ENCODE peak calls at places on chromosomes 6 and 20, in seven cellular contexts. Z, S, U, D, O, N and I are unnamed samples.

GRCh38 chr6:144696610-144697376 is 411.7 kb downstream of the UTRN start:
- DNase-seq in Z (no peak), S (no peak), U (no peak), D (no peak), O (no peak), N (peak), I (no peak)

GRCh38 chr6:19705606-19706005 is 131.6 kb upstream of the ID4 start:
- DNase-seq in Z (no peak), S (no peak), U (no peak), D (no peak), O (no peak), N (peak), I (peak)

GRCh38 chr6:1175877-1176276 is 136.0 kb upstream of the FOXQ1 start:
- DNase-seq in Z (no peak), S (no peak), U (no peak), D (no peak), O (no peak), N (no peak), I (no peak)

GRCh38 chr6:11682525-11682924 is 96.1 kb downstream of the ADTRP start:
- DNase-seq in Z (no peak), S (no peak), U (no peak), D (no peak), O (no peak), N (peak), I (no peak)

GRCh38 chr20:47502801-47503239 is 1.1 kb downstream of the NCOA3 start:
- DNase-seq in Z (peak), S (no peak), U (peak), D (no peak), O (no peak), N (peak), I (no peak)

GRCh38 chr6:134007077-134007476 is 45.3 kb downstream of the SLC2A12 start:
- DNase-seq in Z (no peak), S (peak), U (no peak), D (no peak), O (no peak), N (no peak), I (no peak)

GRCh38 chr6:133983099-133983939 is 30.3 kb downstream of the TBPL1 start:
- DNase-seq in Z (no peak), S (no peak), U (peak), D (peak), O (no peak), N (no peak), I (no peak)

GRCh38 chr6:37303891-37304503 is 46.1 kb upstream of the TMEM217 start:
- DNase-seq in Z (no peak), S (no peak), U (peak), D (no peak), O (no peak), N (peak), I (no peak)

GRCh38 chr6:151436814-151437213 is 15.1 kb downstream of the RMND1 start:
- DNase-seq in Z (no peak), S (no peak), U (peak), D (no peak), O (no peak), N (peak), I (no peak)

GRCh38 chr6:3849681-3850450 is 693 bp downstream of the FAM50B start:
- DNase-seq in Z (no peak), S (peak), U (peak), D (no peak), O (no peak), N (peak), I (no peak)

GRCh38 chr6:62446647-62447316 is 160.8 kb upstream of the KHDRBS2 start:
- DNase-seq in Z (no peak), S (no peak), U (no peak), D (no peak), O (no peak), N (no peak), I (no peak)

GRCh38 chr20:33273117-33273851 is 9.7 kb upstream of the BPIFB1 start:
- DNase-seq in Z (no peak), S (no peak), U (no peak), D (no peak), O (no peak), N (no peak), I (no peak)

GRCh38 chr6:33443025-33443424 is 11.4 kb upstream of the ZBTB9 start:
- DNase-seq in Z (no peak), S (no peak), U (no peak), D (no peak), O (no peak), N (no peak), I (no peak)

GRCh38 chr6:72822691-72823090 is 200.8 kb downstream of the KCNQ5 start:
- DNase-seq in Z (no peak), S (no peak), U (no peak), D (no peak), O (no peak), N (no peak), I (no peak)

GRCh38 chr20:10218536-10219451 is at the start of gene SNAP25:
- DNase-seq in Z (no peak), S (peak), U (peak), D (peak), O (peak), N (peak), I (no peak)

GRCh38 chr6:47308674-47309325 is 905 bp downstream of the TNFRSF21 start:
- DNase-seq in Z (peak), S (peak), U (no peak), D (peak), O (no peak), N (peak), I (no peak)

GRCh38 chr20:4324611-4325238 is 309.4 kb upstream of the RNF24 start:
- DNase-seq in Z (no peak), S (no peak), U (no peak), D (no peak), O (peak), N (no peak), I (no peak)

GRCh38 chr6:93418448-93419303 is 683 bp downstream of the EPHA7 start:
- DNase-seq in Z (peak), S (peak), U (peak), D (no peak), O (no peak), N (peak), I (no peak)

GRCh38 chr6:41470341-41471063 is 75.7 kb upstream of the FOXP4 start:
- DNase-seq in Z (no peak), S (peak), U (peak), D (peak), O (peak), N (peak), I (no peak)

GRCh38 chr6:140846518-140847277 is 1286.0 kb upstream of the GJE1 start:
- DNase-seq in Z (no peak), S (no peak), U (peak), D (no peak), O (no peak), N (peak), I (peak)

GRCh38 chr6:136609878-136610706 is 59.9 kb upstream of the MAP7 start:
- DNase-seq in Z (peak), S (peak), U (peak), D (peak), O (peak), N (peak), I (peak)

GRCh38 chr20:15976047-15976731 is 597.1 kb downstream of the KIF16B start:
- DNase-seq in Z (no peak), S (no peak), U (no peak), D (no peak), O (no peak), N (no peak), I (no peak)

GRCh38 chr6:44561062-44561591 is 173.6 kb downstream of the CDC5L start:
- DNase-seq in Z (no peak), S (no peak), U (no peak), D (no peak), O (no peak), N (no peak), I (no peak)

GRCh38 chr6:141521440-141521839 is 611.3 kb upstream of the GJE1 start:
- DNase-seq in Z (no peak), S (no peak), U (peak), D (no peak), O (no peak), N (peak), I (no peak)

GRCh38 chr6:33958208-33958862 is 154.5 kb upstream of the MLN start:
- DNase-seq in Z (no peak), S (no peak), U (no peak), D (no peak), O (no peak), N (peak), I (no peak)

GRCh38 chr20:58293453-58293852 is 16.1 kb upstream of the RAB22A start:
- DNase-seq in Z (peak), S (no peak), U (no peak), D (no peak), O (no peak), N (no peak), I (no peak)

GRCh38 chr6:4762294-4762693 is 13.9 kb upstream of the CDYL start:
- DNase-seq in Z (no peak), S (no peak), U (no peak), D (no peak), O (no peak), N (no peak), I (no peak)

GRCh38 chr6:145749632-145750031 is 14.3 kb upstream of the EPM2A start:
- DNase-seq in Z (no peak), S (no peak), U (peak), D (no peak), O (no peak), N (peak), I (peak)

GRCh38 chr20:37892001-37892400 is 10.9 kb upstream of the VSTM2L start:
- DNase-seq in Z (no peak), S (no peak), U (no peak), D (no peak), O (no peak), N (no peak), I (no peak)

GRCh38 chr20:6502999-6503398 is 264.5 kb upstream of the BMP2 start:
- DNase-seq in Z (no peak), S (no peak), U (no peak), D (no peak), O (no peak), N (no peak), I (no peak)

GRCh38 chr6:70819715-70820114 is 137.1 kb downstream of the B3GAT2 start:
- DNase-seq in Z (no peak), S (no peak), U (no peak), D (no peak), O (no peak), N (no peak), I (no peak)

GRCh38 chr6:28776269-28777146 is 147.3 kb downstream of the TRIM27 start:
- DNase-seq in Z (no peak), S (no peak), U (no peak), D (no peak), O (no peak), N (no peak), I (no peak)
- H3K4me3 ChIP-seq in Z (no peak), S (no peak), U (no peak), D (no peak), O (no peak), N (no peak), I (no peak)

DNA sequence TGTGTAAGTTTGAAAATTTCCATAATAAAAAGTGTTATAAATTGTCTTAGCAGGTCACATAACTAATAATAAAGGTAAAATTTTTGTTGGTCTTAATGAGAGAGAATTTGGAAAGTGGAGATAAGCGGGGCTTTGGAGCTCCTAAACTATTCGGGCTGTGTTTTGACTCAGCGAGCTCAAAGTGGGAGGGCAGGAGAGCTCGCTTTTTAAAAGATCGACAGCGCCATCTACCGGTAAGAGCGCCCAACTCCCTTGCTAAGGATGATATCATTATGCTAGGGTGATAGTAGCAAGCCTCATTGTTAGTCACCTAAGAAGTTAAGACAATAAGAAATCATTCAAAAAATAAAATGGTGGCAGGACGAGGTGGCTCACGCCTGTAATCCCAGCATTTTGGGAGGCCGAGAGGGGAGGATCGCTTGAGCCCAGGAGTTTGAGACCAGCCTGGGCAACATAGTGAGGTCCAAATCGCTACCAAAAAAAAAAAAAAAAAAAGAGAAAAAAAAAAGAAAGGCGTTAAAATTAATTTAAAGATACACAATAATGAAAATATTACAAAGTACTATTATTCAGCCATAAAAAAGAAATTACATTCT is 24.8 kb downstream of the C6orf15 start:
- DNase-seq in Z (peak), S (peak), U (peak), D (peak), O (peak), N (peak), I (no peak)
- H3K4me3 ChIP-seq in Z (no peak), S (no peak), U (no peak), D (no peak), O (no peak), N (peak), I (no peak)

GRCh38 chr6:35669441-35669776 is 19.3 kb downstream of the FKBP5 start:
- DNase-seq in Z (no peak), S (no peak), U (peak), D (no peak), O (no peak), N (peak), I (no peak)
- H3K4me3 ChIP-seq in Z (peak), S (no peak), U (peak), D (no peak), O (no peak), N (peak), I (no peak)

DNA sequence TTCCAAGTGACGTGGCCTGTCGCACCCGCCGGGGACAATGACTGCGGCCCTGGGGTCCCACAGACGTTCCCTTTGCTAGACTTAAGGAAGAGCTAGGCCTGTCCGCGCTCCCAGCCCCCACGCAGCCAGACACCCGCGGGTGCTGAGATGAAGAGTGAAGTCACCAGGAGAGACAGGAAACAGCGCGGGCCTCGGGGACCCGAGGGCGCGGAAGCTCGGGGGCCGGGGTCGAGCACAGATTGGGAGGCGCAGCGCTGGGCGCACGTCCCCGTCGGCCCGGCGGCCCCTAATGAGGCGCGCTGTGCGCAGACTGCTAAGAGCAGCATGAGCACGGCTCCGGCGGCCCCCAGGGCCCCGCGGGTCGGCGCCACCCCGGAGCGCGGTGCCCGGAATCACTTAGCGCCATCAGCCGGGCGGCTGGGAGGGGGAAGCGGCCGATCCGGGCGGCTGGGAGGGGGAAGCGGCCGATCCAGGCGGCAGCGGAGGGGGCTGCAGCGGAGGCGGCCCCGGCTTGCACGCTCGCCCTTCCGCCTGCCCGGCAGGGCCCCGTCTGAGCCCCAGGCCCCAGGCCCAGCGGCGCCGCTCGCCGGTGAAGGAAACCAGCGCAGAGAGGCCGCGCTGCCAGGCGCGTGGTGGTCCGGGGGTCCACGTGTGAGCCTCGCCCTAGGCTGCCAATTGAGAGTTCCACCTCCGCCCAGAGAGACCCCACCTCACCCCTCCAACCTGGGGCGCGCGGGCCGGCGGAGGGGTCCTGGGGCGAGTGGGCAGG is 8.3 kb upstream of the AVP start:
- DNase-seq in Z (no peak), S (no peak), U (no peak), D (no peak), O (no peak), N (peak), I (no peak)
- H3K4me3 ChIP-seq in Z (peak), S (no peak), U (peak), D (no peak), O (peak), N (peak), I (peak)

DNA sequence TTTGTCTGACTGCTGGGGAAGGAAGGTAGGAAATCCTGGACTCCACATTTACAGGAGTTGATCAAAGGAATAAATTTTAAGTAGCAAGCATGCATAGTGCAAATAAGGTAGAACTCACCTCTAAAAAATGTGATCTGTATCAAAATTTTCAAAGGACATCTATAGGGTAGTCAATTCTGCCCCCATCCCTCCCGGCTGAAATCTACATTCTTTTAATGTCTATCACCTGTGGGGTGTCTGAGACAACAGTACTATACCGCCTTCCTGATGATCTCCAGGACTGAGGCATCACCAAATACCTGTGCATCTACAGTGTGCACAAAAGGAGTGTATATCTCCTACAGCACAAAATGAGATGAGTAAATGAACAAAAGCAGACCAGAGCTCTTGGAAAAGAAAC is 19.9 kb downstream of the CPNE1 start:
- DNase-seq in Z (no peak), S (no peak), U (no peak), D (no peak), O (no peak), N (no peak), I (no peak)
- H3K4me3 ChIP-seq in Z (no peak), S (no peak), U (no peak), D (no peak), O (no peak), N (no peak), I (no peak)

DNA sequence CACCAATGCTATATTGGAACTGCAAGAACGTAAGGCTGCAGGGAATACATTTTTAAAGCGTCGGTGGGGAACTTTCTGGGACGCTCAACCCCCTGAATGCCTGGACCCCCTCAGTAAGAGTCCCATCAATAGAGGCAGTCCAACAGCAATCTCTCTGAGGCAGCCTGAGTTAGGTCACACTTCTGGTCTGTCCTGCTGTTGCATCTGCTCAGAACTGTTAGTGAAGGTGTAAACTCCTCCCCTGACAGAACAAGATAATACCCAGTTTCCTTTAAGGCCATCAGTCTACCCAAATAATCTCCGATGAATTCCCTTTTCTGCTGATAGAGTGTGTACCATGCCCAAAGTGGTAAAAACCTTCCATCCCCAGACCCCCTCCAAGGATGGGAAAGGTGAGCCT is 1.1 kb upstream of the RNGTT start:
- DNase-seq in Z (no peak), S (no peak), U (no peak), D (no peak), O (no peak), N (peak), I (no peak)
- H3K4me3 ChIP-seq in Z (peak), S (no peak), U (no peak), D (no peak), O (peak), N (peak), I (no peak)

DNA sequence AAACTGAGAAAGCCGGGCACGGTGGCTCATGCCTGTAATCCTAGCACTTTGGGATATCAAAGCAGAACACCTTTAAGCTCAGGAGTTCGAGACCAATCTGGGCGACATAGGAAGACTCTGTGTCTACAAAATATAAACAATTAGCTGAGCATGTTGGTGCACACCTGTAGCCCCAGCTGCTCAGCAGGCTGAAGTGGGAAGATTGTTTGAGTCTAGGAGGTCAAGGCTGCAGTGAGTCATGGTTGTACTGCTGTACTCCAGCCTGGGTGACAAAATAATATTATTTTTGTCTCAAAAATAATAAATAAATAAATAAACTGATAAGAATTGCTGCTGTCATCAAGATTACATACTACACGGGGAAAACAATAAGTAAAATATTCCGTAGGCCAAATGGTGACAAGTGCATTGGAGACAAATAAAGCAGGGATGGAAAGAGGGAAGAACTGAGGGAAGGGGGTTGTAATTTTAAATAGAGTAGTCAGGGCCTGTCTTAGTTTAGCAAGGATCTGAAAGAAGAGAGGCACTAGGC is 14.0 kb upstream of the TOP1 start:
- DNase-seq in Z (no peak), S (no peak), U (no peak), D (no peak), O (no peak), N (no peak), I (no peak)
- H3K4me3 ChIP-seq in Z (no peak), S (no peak), U (no peak), D (no peak), O (no peak), N (no peak), I (no peak)

DNA sequence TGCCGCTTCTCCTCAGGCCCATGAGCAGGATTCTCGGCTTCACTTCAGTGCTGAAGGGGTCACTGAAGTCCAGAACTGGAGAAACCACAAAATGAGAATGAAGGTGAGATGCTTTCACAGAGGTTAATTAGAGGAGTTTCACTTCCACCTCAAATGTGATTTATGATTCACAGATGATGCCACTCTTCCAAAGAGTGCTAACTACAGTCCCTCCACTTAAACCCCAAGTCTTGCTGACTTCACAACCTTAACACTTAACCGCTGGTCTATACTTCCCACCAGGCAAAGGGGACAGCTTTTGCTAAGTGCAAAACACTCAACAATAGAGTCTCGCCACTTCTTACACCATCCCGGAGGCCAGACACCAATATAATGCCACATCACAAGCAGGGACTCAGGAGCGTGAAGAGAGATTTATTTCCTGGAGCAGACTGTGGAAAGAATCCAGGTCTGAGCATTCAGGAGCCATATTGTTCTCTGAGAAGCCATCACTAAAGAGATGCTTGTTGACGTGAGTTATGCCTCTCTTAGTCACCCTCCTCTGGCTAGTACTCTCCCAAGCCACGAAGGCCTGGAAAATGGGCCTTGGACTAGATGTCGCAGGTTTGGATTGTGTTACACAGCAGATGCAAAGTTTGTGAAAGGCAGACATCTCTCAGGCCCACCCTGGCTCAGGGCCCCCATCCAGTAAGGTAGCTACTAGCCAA is 24.4 kb downstream of the RRAGD start:
- DNase-seq in Z (no peak), S (no peak), U (no peak), D (no peak), O (no peak), N (no peak), I (no peak)
- H3K4me3 ChIP-seq in Z (no peak), S (no peak), U (no peak), D (no peak), O (no peak), N (no peak), I (no peak)